ENCODE peak calls at places on chromosomes 12 and 14, in four cellular contexts. One of them, this sample, is unnamed.

GRCh38 chr12:68951652-68952051 is 18.7 kb upstream of the CPM start:
- DNase-seq in mucosa of descending colon: peak; percentile 45
- DNase-seq in heart right ventricle: no peak
- DNase-seq in mesendoderm: no peak
- DNase-seq in this sample: peak; percentile 62

GRCh38 chr12:60144395-60144794 is 548.6 kb downstream of the SLC16A7 start:
- DNase-seq in mucosa of descending colon: no peak
- DNase-seq in mesendoderm: no peak
- DNase-seq in heart right ventricle: no peak
- DNase-seq in this sample: no peak

GRCh38 chr14:31420013-31420318 is 384 bp downstream of the HEATR5A start:
- DNase-seq in mucosa of descending colon: peak; percentile 89
- DNase-seq in heart right ventricle: peak; percentile 72
- DNase-seq in mesendoderm: no peak
- DNase-seq in this sample: peak; percentile 87

GRCh38 chr12:59459966-59460365 is 135.9 kb upstream of the SLC16A7 start:
- DNase-seq in mesendoderm: peak; percentile 24
- DNase-seq in heart right ventricle: no peak
- DNase-seq in mucosa of descending colon: no peak
- DNase-seq in this sample: no peak

GRCh38 chr12:21831671-21832357 is 57.3 kb upstream of the KCNJ8 start:
- DNase-seq in heart right ventricle: no peak
- DNase-seq in mesendoderm: no peak
- DNase-seq in mucosa of descending colon: no peak
- DNase-seq in this sample: no peak

GRCh38 chr12:95637471-95638155 is 86.3 kb upstream of the USP44 start:
- DNase-seq in mucosa of descending colon: no peak
- DNase-seq in heart right ventricle: no peak
- DNase-seq in mesendoderm: no peak
- DNase-seq in this sample: no peak

GRCh38 chr12:68904351-68904982 is 28.5 kb downstream of the CPM start:
- DNase-seq in mucosa of descending colon: no peak
- DNase-seq in heart right ventricle: no peak
- DNase-seq in mesendoderm: no peak
- DNase-seq in this sample: no peak

GRCh38 chr12:107179883-107180282 is 86.5 kb upstream of the CRY1 start:
- DNase-seq in heart right ventricle: no peak
- DNase-seq in mesendoderm: peak; percentile 9
- DNase-seq in mucosa of descending colon: no peak
- DNase-seq in this sample: no peak

GRCh38 chr12:101670007-101670671 is 27.3 kb upstream of the CHPT1 start:
- DNase-seq in mesendoderm: peak; percentile 48
- DNase-seq in mucosa of descending colon: no peak
- DNase-seq in heart right ventricle: no peak
- DNase-seq in this sample: peak; percentile 70

GRCh38 chr12:120466560-120467315 is 2.8 kb downstream of the SRSF9 start:
- DNase-seq in mesendoderm: peak; percentile 66
- DNase-seq in heart right ventricle: no peak
- DNase-seq in mucosa of descending colon: peak; percentile 47
- DNase-seq in this sample: peak; percentile 28

GRCh38 chr14:39434401-39434800 is 2.2 kb upstream of the FBXO33 start:
- DNase-seq in mucosa of descending colon: no peak
- DNase-seq in heart right ventricle: no peak
- DNase-seq in mesendoderm: no peak
- DNase-seq in this sample: no peak

GRCh38 chr14:50775357-50775756 is 55.6 kb downstream of the NIN start:
- DNase-seq in heart right ventricle: no peak
- DNase-seq in mesendoderm: peak; percentile 74
- DNase-seq in mucosa of descending colon: no peak
- DNase-seq in this sample: no peak

GRCh38 chr14:105865904-105866840 is 339.8 kb downstream of the TMEM121 start:
- DNase-seq in mesendoderm: no peak
- DNase-seq in heart right ventricle: no peak
- DNase-seq in mucosa of descending colon: peak; percentile 16
- DNase-seq in this sample: no peak

GRCh38 chr14:42671636-42672035 is 1065.0 kb downstream of the LRFN5 start:
- DNase-seq in heart right ventricle: no peak
- DNase-seq in mesendoderm: no peak
- DNase-seq in mucosa of descending colon: no peak
- DNase-seq in this sample: no peak

GRCh38 chr14:76717508-76717907 is 43.8 kb upstream of the VASH1 start:
- DNase-seq in mesendoderm: no peak
- DNase-seq in mucosa of descending colon: no peak
- DNase-seq in heart right ventricle: no peak
- DNase-seq in this sample: peak; percentile 7

GRCh38 chr12:75549989-75550388 is 38.6 kb upstream of the KRR1 start:
- DNase-seq in mucosa of descending colon: no peak
- DNase-seq in heart right ventricle: no peak
- DNase-seq in mesendoderm: no peak
- DNase-seq in this sample: no peak

GRCh38 chr14:90828642-90829487 is 12.6 kb upstream of the TTC7B start:
- DNase-seq in heart right ventricle: no peak
- DNase-seq in mesendoderm: no peak
- DNase-seq in mucosa of descending colon: peak; percentile 40
- DNase-seq in this sample: no peak

GRCh38 chr12:94025730-94026129 is 122.6 kb upstream of the PLXNC1 start:
- DNase-seq in mesendoderm: no peak
- DNase-seq in heart right ventricle: no peak
- DNase-seq in mucosa of descending colon: no peak
- DNase-seq in this sample: no peak

GRCh38 chr12:79407671-79408622 is 282.8 kb downstream of the PAWR start:
- DNase-seq in heart right ventricle: no peak
- DNase-seq in mesendoderm: peak; percentile 90
- DNase-seq in mucosa of descending colon: peak; percentile 57
- DNase-seq in this sample: peak; percentile 78

GRCh38 chr12:95674631-95675030 is 115.9 kb downstream of the NTN4 start:
- DNase-seq in mesendoderm: no peak
- DNase-seq in mucosa of descending colon: no peak
- DNase-seq in heart right ventricle: no peak
- DNase-seq in this sample: no peak

GRCh38 chr14:68124050-68124449 is 304.5 kb downstream of the RAD51B start:
- DNase-seq in heart right ventricle: no peak
- DNase-seq in mucosa of descending colon: no peak
- DNase-seq in mesendoderm: no peak
- DNase-seq in this sample: no peak

GRCh38 chr12:19819231-19819630 is 379.9 kb downstream of the AEBP2 start:
- DNase-seq in mucosa of descending colon: no peak
- DNase-seq in mesendoderm: no peak
- DNase-seq in heart right ventricle: peak; percentile 29
- DNase-seq in this sample: no peak

GRCh38 chr12:9687228-9687627 is 17.7 kb downstream of the CLEC2D start:
- DNase-seq in mucosa of descending colon: no peak
- DNase-seq in heart right ventricle: no peak
- DNase-seq in mesendoderm: peak; percentile 75
- DNase-seq in this sample: no peak

GRCh38 chr12:109625131-109625559 is 51.6 kb downstream of the MVK start:
- DNase-seq in mesendoderm: no peak
- DNase-seq in heart right ventricle: no peak
- DNase-seq in mucosa of descending colon: no peak
- DNase-seq in this sample: peak; percentile 20

GRCh38 chr12:53761306-53761705 is 9.5 kb upstream of the CISTR start:
- DNase-seq in mesendoderm: no peak
- DNase-seq in heart right ventricle: no peak
- DNase-seq in mucosa of descending colon: no peak
- DNase-seq in this sample: no peak

GRCh38 chr12:6062427-6063378 is 61.8 kb downstream of the VWF start:
- DNase-seq in mucosa of descending colon: peak; percentile 68
- DNase-seq in mesendoderm: peak; percentile 69
- DNase-seq in heart right ventricle: no peak
- DNase-seq in this sample: peak; percentile 48

GRCh38 chr12:89349814-89350213 is 2.5 kb downstream of the DUSP6 start:
- DNase-seq in mesendoderm: peak; percentile 74
- DNase-seq in mucosa of descending colon: no peak
- DNase-seq in heart right ventricle: no peak
- DNase-seq in this sample: peak; percentile 39

GRCh38 chr12:30687265-30687986 is 8.2 kb downstream of the IPO8 start:
- DNase-seq in mucosa of descending colon: no peak
- DNase-seq in mesendoderm: no peak
- DNase-seq in heart right ventricle: no peak
- DNase-seq in this sample: no peak

GRCh38 chr12:81520064-81520945 is 238.8 kb downstream of the PPFIA2 start:
- DNase-seq in mucosa of descending colon: no peak
- DNase-seq in mesendoderm: no peak
- DNase-seq in heart right ventricle: no peak
- DNase-seq in this sample: no peak

GRCh38 chr12:132046561-132046960 is 96.8 kb downstream of the EP400 start:
- DNase-seq in mesendoderm: peak; percentile 62
- DNase-seq in mucosa of descending colon: no peak
- DNase-seq in heart right ventricle: no peak
- DNase-seq in this sample: no peak

GRCh38 chr12:41402804-41403203 is 214.7 kb downstream of the PDZRN4 start:
- DNase-seq in heart right ventricle: no peak
- DNase-seq in mucosa of descending colon: no peak
- DNase-seq in mesendoderm: no peak
- DNase-seq in this sample: no peak

GRCh38 chr14:24369463-24369862 is 1.5 kb downstream of the NFATC4 start:
- DNase-seq in heart right ventricle: no peak
- DNase-seq in mesendoderm: no peak
- DNase-seq in mucosa of descending colon: peak; percentile 37
- DNase-seq in this sample: no peak
- H3K4me3 ChIP-seq in heart right ventricle: peak overlapping the region; percentile 59
- H3K4me3 ChIP-seq in mesendoderm: no peak overlapping the region
- H3K4me3 ChIP-seq in mucosa of descending colon: no peak overlapping the region
- H3K4me3 ChIP-seq in this sample: no peak overlapping the region

GRCh38 chr14:23068792-23069412 is 11.6 kb upstream of the CDH24 start:
- DNase-seq in mesendoderm: peak; percentile 97
- DNase-seq in heart right ventricle: no peak
- DNase-seq in mucosa of descending colon: peak; percentile 73
- DNase-seq in this sample: peak; percentile 89

GRCh38 chr14:23069413-23069806 is 12.1 kb upstream of the CDH24 start:
- DNase-seq in heart right ventricle: no peak
- DNase-seq in mucosa of descending colon: no peak
- DNase-seq in mesendoderm: no peak
- DNase-seq in this sample: no peak

GRCh38 chr14:23066855-23067744 is 9.8 kb upstream of the CDH24 start:
- DNase-seq in heart right ventricle: no peak
- DNase-seq in mesendoderm: no peak
- DNase-seq in mucosa of descending colon: no peak
- DNase-seq in this sample: no peak

GRCh38 chr14:23066368-23066767 is 9.0 kb upstream of the CDH24 start:
- DNase-seq in mesendoderm: no peak
- DNase-seq in heart right ventricle: no peak
- DNase-seq in mucosa of descending colon: no peak
- DNase-seq in this sample: no peak

GRCh38 chr14:23067847-23068791 is 10.8 kb upstream of the CDH24 start:
- DNase-seq in heart right ventricle: no peak
- DNase-seq in mesendoderm: no peak
- DNase-seq in mucosa of descending colon: no peak
- DNase-seq in this sample: no peak
- H3K4me3 ChIP-seq in heart right ventricle: no peak overlapping the region
- H3K4me3 ChIP-seq in mesendoderm: no peak overlapping the region
- H3K4me3 ChIP-seq in mucosa of descending colon: no peak overlapping the region
- H3K4me3 ChIP-seq in this sample: no peak overlapping the region

DNA sequence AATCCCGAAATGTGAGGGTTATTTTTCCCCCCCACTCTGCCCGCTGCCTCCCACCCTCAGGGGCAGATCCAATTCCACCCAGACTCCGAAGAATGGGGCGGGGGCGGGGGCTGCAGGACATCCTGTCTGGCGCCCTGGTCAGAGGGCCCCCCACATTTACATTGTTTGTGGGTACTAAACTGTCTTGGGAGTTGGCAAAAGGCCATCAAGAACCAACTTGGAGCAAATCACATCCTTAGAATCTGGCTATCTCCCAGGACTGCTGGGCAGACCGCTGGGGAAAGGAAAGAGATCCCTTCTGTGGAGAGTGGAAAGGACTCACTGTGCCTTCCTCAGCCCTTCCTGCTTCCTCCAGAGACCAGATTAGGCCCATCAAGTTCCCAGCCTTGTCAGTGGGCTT is 2.4 kb downstream of the EMP1 start:
- DNase-seq in mucosa of descending colon: no peak
- DNase-seq in heart right ventricle: no peak
- DNase-seq in mesendoderm: no peak
- DNase-seq in this sample: no peak
- H3K4me3 ChIP-seq in mucosa of descending colon: no peak overlapping the region
- H3K4me3 ChIP-seq in heart right ventricle: peak overlapping the region; percentile 64
- H3K4me3 ChIP-seq in mesendoderm: no peak overlapping the region
- H3K4me3 ChIP-seq in this sample: no peak overlapping the region

DNA sequence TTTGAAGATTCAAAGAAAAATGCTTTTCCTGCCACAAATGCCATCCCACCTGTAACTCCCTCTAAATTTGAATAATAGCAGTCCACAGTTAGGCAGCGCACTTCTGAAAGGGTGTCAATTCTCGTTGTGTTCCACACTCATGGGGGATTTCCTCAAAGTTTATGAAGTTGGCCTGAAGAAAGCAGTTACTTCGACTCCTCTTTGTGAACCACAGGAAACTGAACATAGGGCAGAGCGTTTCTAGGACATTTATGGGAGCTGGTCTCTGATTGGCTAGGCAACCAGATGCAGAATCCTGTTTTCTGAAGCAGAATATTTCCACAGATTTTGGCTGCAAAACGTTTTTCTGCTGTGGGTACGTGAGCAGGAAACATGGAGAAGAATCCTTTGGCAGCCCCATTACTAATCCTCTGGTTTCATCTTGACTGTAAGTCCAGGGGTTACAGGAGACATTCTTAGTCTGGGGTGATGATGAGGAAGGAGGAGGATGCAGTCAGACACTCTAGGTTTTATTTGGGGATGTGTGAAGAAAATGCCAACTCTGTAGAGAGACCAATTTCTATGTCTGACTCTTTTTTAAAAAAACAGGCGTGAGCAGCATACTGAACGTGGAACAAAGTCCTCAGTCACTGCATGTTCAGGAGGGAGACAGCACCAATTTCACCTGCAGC is 431.5 kb upstream of the OR4E1 start:
- DNase-seq in mesendoderm: no peak
- DNase-seq in heart right ventricle: no peak
- DNase-seq in mucosa of descending colon: no peak
- DNase-seq in this sample: no peak
- H3K4me3 ChIP-seq in mesendoderm: no peak overlapping the region
- H3K4me3 ChIP-seq in heart right ventricle: no peak overlapping the region
- H3K4me3 ChIP-seq in mucosa of descending colon: no peak overlapping the region
- H3K4me3 ChIP-seq in this sample: no peak overlapping the region

GRCh38 chr14:69625299-69626131 is 14.1 kb downstream of the SUSD6 start:
- DNase-seq in mesendoderm: no peak
- DNase-seq in mucosa of descending colon: peak; percentile 61
- DNase-seq in heart right ventricle: peak; percentile 54
- DNase-seq in this sample: peak; percentile 48
- H3K4me3 ChIP-seq in mesendoderm: no peak overlapping the region
- H3K4me3 ChIP-seq in mucosa of descending colon: no peak overlapping the region
- H3K4me3 ChIP-seq in heart right ventricle: peak overlapping the region; percentile 3
- H3K4me3 ChIP-seq in this sample: no peak overlapping the region